ENCODE peak calls at places on chromosome 14, in five cellular contexts. J, P, F, Y and W are unnamed samples.

GRCh38 chr14:67276131-67276530 is 34.9 kb downstream of the PALS1 start:
- DNase-seq in F (no peak), Y (no peak), J (no peak), P (no peak), W (no peak)

GRCh38 chr14:22338381-22338780 is 250.6 kb downstream of the DAD1 start:
- DNase-seq in Y (no peak), F (no peak), J (no peak), P (no peak), W (no peak)

GRCh38 chr14:76765461-76765931 is 4.2 kb downstream of the VASH1 start:
- DNase-seq in J (no peak), Y (no peak), F (no peak), P (no peak), W (no peak)

GRCh38 chr14:102827716-102828115 is 50.5 kb downstream of the TRAF3 start:
- DNase-seq in P (no peak), F (no peak), Y (no peak), J (peak), W (peak)

GRCh38 chr14:96564389-96564788 is 62.2 kb downstream of the PAPOLA start:
- DNase-seq in Y (no peak), P (no peak), F (no peak), J (no peak), W (no peak)

GRCh38 chr14:65976771-65977170 is 509.4 kb upstream of the CCDC196 start:
- DNase-seq in F (no peak), P (no peak), Y (no peak), J (no peak), W (no peak)

GRCh38 chr14:63988579-63988978 is 135.8 kb downstream of the SYNE2 start:
- DNase-seq in Y (no peak), J (no peak), F (no peak), P (no peak), W (no peak)

GRCh38 chr14:76770521-76771431 is 9.5 kb downstream of the VASH1 start:
- DNase-seq in F (peak), J (no peak), Y (no peak), P (no peak), W (no peak)

GRCh38 chr14:54722791-54723432 is 156.0 kb downstream of the SAMD4A start:
- DNase-seq in F (no peak), J (peak), P (no peak), Y (peak), W (no peak)

GRCh38 chr14:31927348-31927826 is 149.7 kb upstream of the ARHGAP5 start:
- DNase-seq in J (peak), Y (no peak), P (no peak), F (peak), W (peak)

GRCh38 chr14:58638231-58639205 is 756 bp downstream of the DACT1 start:
- DNase-seq in F (peak), J (peak), Y (peak), P (no peak), W (no peak)

GRCh38 chr14:73784988-73785313 is 66.7 kb upstream of the PTGR2 start:
- DNase-seq in P (no peak), J (no peak), Y (no peak), F (peak), W (no peak)

GRCh38 chr14:92939699-92940098 is 16.7 kb downstream of the CHGA start:
- DNase-seq in F (no peak), P (no peak), J (no peak), Y (no peak), W (no peak)

GRCh38 chr14:65658202-65658601 is 245.7 kb downstream of the FUT8 start:
- DNase-seq in P (no peak), Y (no peak), F (no peak), J (peak), W (peak)

GRCh38 chr14:102693006-102693755 is 84.1 kb upstream of the TRAF3 start:
- DNase-seq in J (no peak), Y (peak), P (no peak), F (no peak), W (peak)

GRCh38 chr14:88669346-88669745 is 106.5 kb downstream of the ZC3H14 start:
- DNase-seq in F (no peak), J (no peak), Y (no peak), P (no peak), W (no peak)

GRCh38 chr14:23114669-23115491 is 4.2 kb downstream of the CEBPE start:
- DNase-seq in J (peak), P (no peak), Y (no peak), F (no peak), W (peak)

GRCh38 chr14:69719501-69719951 is 47.4 kb upstream of the SRSF5 start:
- DNase-seq in F (peak), P (no peak), Y (no peak), J (peak), W (peak)

GRCh38 chr14:105087963-105088811 is 23.0 kb upstream of the GPR132 start:
- DNase-seq in J (peak), Y (peak), F (peak), P (no peak), W (peak)

GRCh38 chr14:32473476-32473875 is 144.4 kb downstream of the AKAP6 start:
- DNase-seq in J (no peak), Y (no peak), P (no peak), F (no peak), W (no peak)

GRCh38 chr14:68146812-68147211 is 327.2 kb downstream of the RAD51B start:
- DNase-seq in F (no peak), P (no peak), J (peak), Y (no peak), W (peak)

GRCh38 chr14:63510538-63510937 is 32.6 kb downstream of the PPP2R5E start:
- DNase-seq in J (peak), P (no peak), F (no peak), Y (no peak), W (no peak)

GRCh38 chr14:71300474-71301359 is 393.5 kb downstream of the PCNX1 start:
- DNase-seq in P (no peak), F (no peak), Y (no peak), J (peak), W (no peak)

GRCh38 chr14:35197015-35197414 is 74.7 kb downstream of the PRORP start:
- DNase-seq in P (no peak), J (peak), Y (no peak), F (no peak), W (peak)

GRCh38 chr14:105484069-105484996 is 2.4 kb upstream of the CRIP1 start:
- DNase-seq in F (no peak), Y (no peak), P (no peak), J (no peak), W (peak)

GRCh38 chr14:97820781-97821180 is 1023.6 kb downstream of the VRK1 start:
- DNase-seq in P (no peak), Y (no peak), J (no peak), F (no peak), W (no peak)

GRCh38 chr14:89509891-89510290 is 92.9 kb upstream of the FOXN3 start:
- DNase-seq in P (no peak), Y (no peak), F (no peak), J (peak), W (no peak)

GRCh38 chr14:105411017-105411941 is 8.3 kb upstream of the MTA1 start:
- DNase-seq in F (peak), J (peak), P (no peak), Y (no peak), W (peak)

GRCh38 chr14:53915364-53916014 is 41.1 kb downstream of the BMP4 start:
- DNase-seq in F (no peak), P (no peak), J (no peak), Y (no peak), W (no peak)

GRCh38 chr14:81219821-81220487 is 805 bp downstream of the GTF2A1 start:
- DNase-seq in Y (no peak), F (no peak), J (peak), P (no peak), W (peak)

GRCh38 chr14:103742499-103743255 is 27.1 kb downstream of the ZFYVE21 start:
- DNase-seq in F (no peak), P (no peak), Y (no peak), J (no peak), W (no peak)

GRCh38 chr14:99177876-99178630 is 93.9 kb downstream of the BCL11B start:
- DNase-seq in P (no peak), J (no peak), Y (no peak), F (peak), W (no peak)

GRCh38 chr14:64220466-64220865 is 73.7 kb downstream of the ESR2 start:
- DNase-seq in P (no peak), F (no peak), J (no peak), Y (no peak), W (no peak)

GRCh38 chr14:68234101-68234905 is 414.7 kb downstream of the RAD51B start:
- DNase-seq in Y (no peak), P (no peak), F (no peak), J (peak), W (no peak)

GRCh38 chr14:103141117-103141796 is 18.0 kb downstream of the TNFAIP2 start:
- DNase-seq in Y (no peak), J (peak), P (peak), F (peak), W (peak)

GRCh38 chr14:53900499-53900898 is 56.1 kb downstream of the BMP4 start:
- DNase-seq in Y (no peak), F (no peak), J (no peak), P (no peak), W (no peak)

GRCh38 chr14:96239759-96240158 is 16.3 kb upstream of the BDKRB1 start:
- DNase-seq in Y (no peak), F (no peak), J (no peak), P (no peak), W (no peak)

GRCh38 chr14:106308839-106309389 is 782.5 kb downstream of the TMEM121 start:
- DNase-seq in P (no peak), F (peak), Y (no peak), J (no peak), W (peak)

GRCh38 chr14:89315493-89316456 is 101.3 kb downstream of the FOXN3 start:
- DNase-seq in F (no peak), J (no peak), Y (no peak), P (no peak), W (no peak)

GRCh38 chr14:100782516-100783320 is 43.2 kb upstream of the MEG3 start:
- DNase-seq in J (no peak), P (no peak), Y (no peak), F (no peak), W (no peak)
- H4K91ac ChIP-seq in J (no peak), P (peak), Y (peak), F (no peak), W (no peak)

GRCh38 chr14:34014936-34015335 is 64.1 kb upstream of the EGLN3 start:
- DNase-seq in Y (no peak), P (no peak), J (no peak), F (no peak), W (no peak)

GRCh38 chr14:34009956-34010355 is 59.1 kb upstream of the EGLN3 start:
- DNase-seq in F (no peak), P (no peak), Y (no peak), J (no peak), W (no peak)

GRCh38 chr14:34013714-34014055 is 62.8 kb upstream of the EGLN3 start:
- DNase-seq in F (no peak), Y (no peak), P (no peak), J (no peak), W (no peak)

GRCh38 chr14:34012369-34012768 is 61.5 kb upstream of the EGLN3 start:
- DNase-seq in F (no peak), Y (no peak), P (no peak), J (no peak), W (no peak)

DNA sequence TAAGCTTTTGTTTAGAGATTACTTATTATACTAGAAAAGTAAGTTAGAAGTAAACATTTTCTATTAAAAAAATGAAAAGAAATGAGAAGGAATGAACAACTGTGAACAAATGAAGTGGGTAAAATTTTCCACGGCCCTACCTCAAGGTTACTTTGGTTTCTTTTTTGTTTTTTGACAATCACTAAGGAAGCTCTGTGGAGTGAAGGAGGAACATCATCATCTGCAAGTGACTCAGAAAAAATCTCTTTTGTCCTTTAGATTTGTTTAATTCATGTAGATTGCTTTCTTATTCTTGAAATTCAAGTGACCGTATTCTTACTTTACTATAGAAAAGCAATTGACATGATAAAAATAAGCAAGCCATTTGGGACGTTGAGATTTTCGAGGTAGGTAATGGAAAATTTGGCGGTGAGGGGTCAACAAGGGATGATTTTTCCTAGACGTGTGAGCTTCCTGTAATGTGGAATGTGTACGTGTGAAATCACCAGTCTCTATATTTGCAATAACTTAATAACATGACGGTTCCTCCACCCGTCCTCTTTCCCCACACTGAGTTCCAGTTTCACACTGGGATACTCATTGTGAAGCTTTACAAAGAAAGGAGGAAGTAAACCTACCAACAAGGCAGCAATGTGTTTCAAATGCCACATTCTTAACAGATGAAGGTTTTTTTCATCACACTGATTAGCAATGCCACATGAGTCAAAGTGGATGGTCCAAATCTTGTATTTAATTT is 62.3 kb upstream of the EGLN3 start:
- DNase-seq in J (no peak), Y (no peak), P (no peak), F (no peak), W (peak)
- H3K4me2 ChIP-seq in J (no peak), Y (no peak), P (no peak), F (no peak), W (no peak)

GRCh38 chr14:79896009-79896408 is 315.3 kb downstream of the DIO2 start:
- DNase-seq in Y (no peak), F (no peak), P (no peak), J (peak), W (no peak)

DNA sequence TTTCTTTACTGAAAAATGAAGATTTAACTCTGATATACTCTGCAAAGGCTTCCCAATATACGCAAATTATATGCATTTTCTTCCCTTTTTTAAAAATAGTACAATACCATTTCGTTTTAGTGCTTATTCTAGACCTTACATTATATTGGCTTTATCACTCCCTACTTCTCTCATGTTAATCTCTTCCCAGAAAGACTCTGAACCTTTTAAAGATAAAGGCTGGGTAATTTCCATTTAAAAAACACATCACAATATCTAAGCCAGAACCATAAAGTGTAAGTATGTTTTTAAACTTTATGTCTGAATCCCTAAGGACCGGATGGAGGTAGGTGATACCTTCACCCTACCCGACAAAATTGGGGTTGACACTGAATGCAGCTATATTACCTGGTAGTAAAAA is 320.8 kb downstream of the DIO2 start:
- DNase-seq in Y (no peak), J (no peak), P (no peak), F (no peak), W (no peak)
- H3K23ac ChIP-seq in Y (no peak), J (no peak), P (no peak), F (no peak), W (no peak)

GRCh38 chr14:39422243-39422642 is 10.0 kb downstream of the FBXO33 start:
- DNase-seq in F (no peak), Y (no peak), P (no peak), J (no peak), W (no peak)

GRCh38 chr14:39416072-39416471 is 16.2 kb downstream of the FBXO33 start:
- DNase-seq in F (no peak), J (no peak), Y (no peak), P (no peak), W (no peak)

GRCh38 chr14:39419272-39419671 is 13.0 kb downstream of the FBXO33 start:
- DNase-seq in P (no peak), J (no peak), Y (no peak), F (no peak), W (no peak)

DNA sequence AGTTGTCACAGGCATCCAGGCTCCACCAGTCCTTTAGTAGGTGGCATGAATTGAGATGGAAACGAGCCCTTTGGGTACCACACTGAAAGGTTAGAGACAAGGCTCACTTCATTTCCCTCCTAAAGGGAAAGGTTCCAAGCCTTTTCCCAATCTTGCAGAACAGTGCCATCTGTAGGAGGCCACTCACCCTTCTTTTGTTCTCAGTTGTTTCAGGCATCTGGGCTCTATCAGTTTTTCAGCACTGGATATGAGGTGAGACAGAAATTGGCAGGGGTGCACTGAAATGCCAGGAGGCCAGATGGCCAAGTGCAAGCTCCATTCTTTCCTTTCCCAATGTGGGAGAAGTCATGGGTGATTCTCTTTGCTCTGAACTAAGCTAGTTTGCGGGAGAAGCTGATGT is 15.2 kb downstream of the FBXO33 start:
- DNase-seq in J (no peak), F (peak), P (no peak), Y (no peak), W (no peak)
- H4K91ac ChIP-seq in J (no peak), F (no peak), P (no peak), Y (no peak), W (no peak)

DNA sequence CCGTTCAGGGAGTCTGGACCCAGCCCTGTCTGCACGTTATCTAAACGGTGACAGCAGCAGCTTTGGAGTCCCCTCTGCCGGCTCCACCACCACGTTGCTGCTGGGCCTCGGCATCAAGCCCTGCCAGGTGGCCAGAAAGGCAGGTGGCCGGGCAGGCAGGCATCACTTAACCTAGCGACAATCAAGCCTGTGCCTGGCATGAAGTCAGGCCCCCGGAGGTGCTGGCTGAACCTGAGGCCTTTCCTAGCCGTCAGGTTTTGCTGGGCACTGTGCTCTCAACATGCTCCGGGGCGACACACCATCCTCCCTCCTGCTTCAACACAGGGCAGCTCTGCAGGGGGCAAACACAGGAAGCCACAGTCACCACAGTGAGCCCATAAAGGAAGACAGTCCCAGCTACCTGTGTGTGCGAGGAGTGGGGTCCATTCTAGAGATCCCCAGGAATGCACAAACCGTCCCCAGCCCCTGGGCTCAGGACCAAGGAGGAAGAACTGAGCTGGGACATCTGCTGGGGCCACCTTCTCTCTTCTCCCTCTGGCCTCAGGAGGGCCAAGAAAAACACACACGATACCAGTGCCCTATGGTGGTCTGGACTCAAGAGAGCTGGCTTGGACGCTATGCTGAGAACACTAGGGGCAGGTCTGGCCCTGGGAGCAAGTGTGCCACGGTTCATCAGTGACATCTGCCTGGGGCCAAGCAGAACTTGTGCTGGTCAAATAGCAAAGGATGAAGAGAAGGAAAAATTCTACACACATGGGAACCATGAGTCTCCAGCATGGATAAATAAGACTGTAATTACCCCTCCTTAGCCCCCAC is 44.7 kb downstream of the CCDC88C start:
- DNase-seq in P (no peak), J (no peak), Y (no peak), F (no peak), W (no peak)
- H3K4me2 ChIP-seq in P (no peak), J (no peak), Y (no peak), F (no peak), W (no peak)

DNA sequence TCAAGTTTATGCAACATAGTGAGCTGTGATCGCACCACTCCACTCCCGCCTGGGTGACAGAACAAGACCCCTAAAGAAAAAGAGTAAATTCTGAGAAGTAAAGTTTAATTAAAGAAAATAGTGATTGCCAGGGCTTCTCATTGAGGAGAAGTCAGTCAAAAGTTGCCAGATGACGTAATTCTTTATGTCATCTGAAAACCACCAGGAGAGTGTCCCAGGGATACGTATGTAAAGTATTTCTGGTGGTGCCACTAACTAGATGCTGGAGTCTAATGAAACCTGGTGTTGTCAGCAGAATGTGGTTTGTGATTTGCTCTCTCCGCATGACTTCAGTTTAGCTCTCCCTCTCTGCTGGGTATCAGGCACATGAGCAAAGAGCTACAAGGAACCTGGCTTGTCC is 392.5 kb downstream of the DPF3 start:
- DNase-seq in Y (no peak), P (no peak), F (no peak), J (no peak), W (no peak)
- H3K23ac ChIP-seq in Y (no peak), P (no peak), F (no peak), J (no peak), W (no peak)

GRCh38 chr14:83162351-83162929 is 1628.8 kb upstream of the SEL1L start:
- DNase-seq in Y (no peak), P (no peak), F (no peak), J (no peak), W (no peak)
- H4K91ac ChIP-seq in Y (no peak), P (no peak), F (no peak), J (no peak), W (no peak)

DNA sequence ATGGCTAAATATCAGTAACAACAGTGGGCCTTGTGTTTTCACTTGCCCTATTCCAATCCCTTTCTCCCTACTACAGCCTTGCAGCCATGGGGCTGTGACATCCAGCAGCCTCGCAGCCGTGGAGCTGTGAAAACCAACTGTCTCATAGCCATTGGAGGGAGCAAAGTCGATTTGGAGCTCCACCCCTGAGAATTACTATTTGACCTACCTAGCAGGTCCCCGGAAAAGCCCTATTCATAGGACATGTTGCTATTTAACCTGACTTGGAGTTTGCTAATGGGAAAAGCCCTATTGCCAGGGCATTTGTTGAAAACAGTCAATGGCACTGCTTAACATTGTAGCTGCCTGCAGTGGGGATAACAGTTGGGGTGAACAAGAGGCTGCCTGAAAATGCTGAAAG is 33.3 kb downstream of the ERG28 start:
- DNase-seq in P (no peak), Y (no peak), J (no peak), F (no peak), W (no peak)
- H3K4me2 ChIP-seq in P (no peak), Y (no peak), J (no peak), F (no peak), W (no peak)